ENCODE peak calls at places on chromosomes 2 and 18, in five cellular contexts. G, H, V, B and E are unnamed samples.

GRCh38 chr2:102256281-102256680 is 55.1 kb upstream of the IL1RL1 start:
- DNase-seq in V (no peak), G (no peak), B (no peak), H (no peak), E (no peak)

GRCh38 chr18:1302861-1303260 is 398.2 kb downstream of the ADCYAP1 start:
- DNase-seq in B (no peak), H (no peak), G (no peak), V (no peak), E (no peak)

GRCh38 chr2:62267687-62268086 is 71.8 kb downstream of the B3GNT2 start:
- DNase-seq in G (no peak), B (no peak), V (no peak), H (no peak), E (no peak)

GRCh38 chr2:54947596-54948519 is 102.4 kb downstream of the RTN4 start:
- DNase-seq in B (no peak), H (no peak), V (no peak), G (no peak), E (no peak)

GRCh38 chr2:44937688-44938240 is 3.7 kb upstream of the SIX3 start:
- DNase-seq in V (no peak), B (peak; percentile 43), G (peak; percentile 41), H (no peak), E (no peak)

GRCh38 chr2:142825861-142826260 is 51.6 kb upstream of the KYNU start:
- DNase-seq in V (no peak), H (peak; percentile 20), G (no peak), B (no peak), E (no peak)

GRCh38 chr2:74070991-74071390 is 76.7 kb downstream of the BOLA3 start:
- DNase-seq in B (no peak), H (no peak), V (no peak), G (no peak), E (no peak)

GRCh38 chr2:203685081-203685621 is 21.3 kb upstream of the CD28 start:
- DNase-seq in V (no peak), B (no peak), H (no peak), G (no peak), E (no peak)

GRCh38 chr2:173048901-173049661 is 26.6 kb upstream of the MAP3K20 start:
- DNase-seq in G (peak; percentile 4), H (peak; percentile 75), V (peak; percentile 7), B (no peak), E (peak; percentile 10)

GRCh38 chr2:26768759-26769500 is 4.8 kb downstream of the SLC35F6 start:
- DNase-seq in V (no peak), H (peak; percentile 82), B (no peak), G (no peak), E (no peak)

GRCh38 chr2:62147610-62148301 is 48.2 kb upstream of the B3GNT2 start:
- DNase-seq in B (no peak), V (no peak), G (no peak), H (no peak), E (no peak)

GRCh38 chr2:105557021-105557420 is 158.2 kb upstream of the FHL2 start:
- DNase-seq in V (no peak), B (no peak), H (no peak), G (no peak), E (no peak)

GRCh38 chr2:101063753-101064502 is 61.8 kb downstream of the RPL31 start:
- DNase-seq in G (no peak), H (no peak), B (no peak), V (no peak), E (no peak)

GRCh38 chr2:179081954-179082353 is 32.0 kb upstream of the CCDC141 start:
- DNase-seq in V (no peak), G (no peak), B (no peak), H (no peak), E (no peak)